ENCODE peak calls at places on chromosome 7, in ten cellular contexts. One of them, this sample, is unnamed. For H3K4me1, the result is how much of the 10 kb centered on the place peaks cover.

GRCh38 chr7:88306590-88307048 is at the start of gene STEAP4:
- DNase-seq in CD4-positive, CD25-positive, alpha-beta regulatory T cell: no peak
- DNase-seq in tibial artery: peak
- DNase-seq in CD8-positive, alpha-beta T cell: no peak
- DNase-seq in heart left ventricle: peak
- DNase-seq in suprapubic skin: peak
- DNase-seq in left lung: peak
- DNase-seq in A549: no peak
- DNase-seq in lower lobe of right lung: peak
- DNase-seq in mesendoderm: peak
- DNase-seq in this sample: peak

GRCh38 chr7:32616625-32617024 is 121.3 kb downstream of the AVL9 start:
- DNase-seq in CD4-positive, CD25-positive, alpha-beta regulatory T cell: no peak
- DNase-seq in tibial artery: peak
- DNase-seq in CD8-positive, alpha-beta T cell: no peak
- DNase-seq in heart left ventricle: peak
- DNase-seq in suprapubic skin: no peak
- DNase-seq in left lung: no peak
- DNase-seq in A549: peak
- DNase-seq in lower lobe of right lung: no peak
- DNase-seq in mesendoderm: peak
- DNase-seq in this sample: no peak

GRCh38 chr7:148772297-148773089 is 73.8 kb downstream of the CUL1 start:
- DNase-seq in CD4-positive, CD25-positive, alpha-beta regulatory T cell: no peak
- DNase-seq in tibial artery: no peak
- DNase-seq in CD8-positive, alpha-beta T cell: peak
- DNase-seq in heart left ventricle: no peak
- DNase-seq in suprapubic skin: no peak
- DNase-seq in left lung: no peak
- DNase-seq in A549: peak
- DNase-seq in lower lobe of right lung: no peak
- DNase-seq in mesendoderm: peak
- DNase-seq in this sample: no peak

GRCh38 chr7:41162612-41163011 is 540.3 kb downstream of the INHBA start:
- DNase-seq in CD4-positive, CD25-positive, alpha-beta regulatory T cell: no peak
- DNase-seq in tibial artery: no peak
- DNase-seq in CD8-positive, alpha-beta T cell: no peak
- DNase-seq in heart left ventricle: no peak
- DNase-seq in suprapubic skin: no peak
- DNase-seq in left lung: no peak
- DNase-seq in A549: no peak
- DNase-seq in lower lobe of right lung: no peak
- DNase-seq in mesendoderm: no peak
- DNase-seq in this sample: no peak

GRCh38 chr7:95092332-95092731 is 184.9 kb downstream of the PPP1R9A start:
- DNase-seq in CD4-positive, CD25-positive, alpha-beta regulatory T cell: no peak
- DNase-seq in tibial artery: no peak
- DNase-seq in CD8-positive, alpha-beta T cell: no peak
- DNase-seq in heart left ventricle: no peak
- DNase-seq in suprapubic skin: no peak
- DNase-seq in left lung: no peak
- DNase-seq in A549: no peak
- DNase-seq in lower lobe of right lung: no peak
- DNase-seq in mesendoderm: no peak
- DNase-seq in this sample: no peak

GRCh38 chr7:25868509-25868908 is 283.5 kb upstream of the NFE2L3 start:
- DNase-seq in CD4-positive, CD25-positive, alpha-beta regulatory T cell: no peak
- DNase-seq in tibial artery: no peak
- DNase-seq in CD8-positive, alpha-beta T cell: no peak
- DNase-seq in heart left ventricle: no peak
- DNase-seq in suprapubic skin: no peak
- DNase-seq in left lung: no peak
- DNase-seq in A549: no peak
- DNase-seq in lower lobe of right lung: no peak
- DNase-seq in mesendoderm: no peak
- DNase-seq in this sample: no peak

GRCh38 chr7:140003913-140004382 is 58.8 kb downstream of the PARP12 start:
- DNase-seq in CD4-positive, CD25-positive, alpha-beta regulatory T cell: no peak
- DNase-seq in tibial artery: no peak
- DNase-seq in CD8-positive, alpha-beta T cell: no peak
- DNase-seq in heart left ventricle: no peak
- DNase-seq in suprapubic skin: no peak
- DNase-seq in left lung: no peak
- DNase-seq in A549: peak
- DNase-seq in lower lobe of right lung: no peak
- DNase-seq in mesendoderm: peak
- DNase-seq in this sample: peak

GRCh38 chr7:26153823-26154783 is 2.1 kb downstream of the NFE2L3 start:
- DNase-seq in CD4-positive, CD25-positive, alpha-beta regulatory T cell: peak
- DNase-seq in tibial artery: peak
- DNase-seq in CD8-positive, alpha-beta T cell: no peak
- DNase-seq in heart left ventricle: peak
- DNase-seq in suprapubic skin: peak
- DNase-seq in left lung: no peak
- DNase-seq in A549: no peak
- DNase-seq in lower lobe of right lung: no peak
- DNase-seq in mesendoderm: peak
- DNase-seq in this sample: peak

GRCh38 chr7:107938448-107939250 is 47.7 kb downstream of the DLD start:
- DNase-seq in CD4-positive, CD25-positive, alpha-beta regulatory T cell: no peak
- DNase-seq in tibial artery: no peak
- DNase-seq in CD8-positive, alpha-beta T cell: no peak
- DNase-seq in heart left ventricle: peak
- DNase-seq in suprapubic skin: no peak
- DNase-seq in left lung: no peak
- DNase-seq in A549: no peak
- DNase-seq in lower lobe of right lung: no peak
- DNase-seq in mesendoderm: no peak
- DNase-seq in this sample: no peak

GRCh38 chr7:107940146-107940489 is 49.1 kb downstream of the DLD start:
- DNase-seq in CD4-positive, CD25-positive, alpha-beta regulatory T cell: no peak
- DNase-seq in tibial artery: no peak
- DNase-seq in CD8-positive, alpha-beta T cell: no peak
- DNase-seq in heart left ventricle: no peak
- DNase-seq in suprapubic skin: no peak
- DNase-seq in left lung: no peak
- DNase-seq in A549: no peak
- DNase-seq in lower lobe of right lung: no peak
- DNase-seq in mesendoderm: no peak
- DNase-seq in this sample: no peak

GRCh38 chr7:107937514-107937913 is 46.5 kb downstream of the DLD start:
- DNase-seq in CD4-positive, CD25-positive, alpha-beta regulatory T cell: no peak
- DNase-seq in tibial artery: no peak
- DNase-seq in CD8-positive, alpha-beta T cell: no peak
- DNase-seq in heart left ventricle: no peak
- DNase-seq in suprapubic skin: no peak
- DNase-seq in left lung: no peak
- DNase-seq in A549: no peak
- DNase-seq in lower lobe of right lung: no peak
- DNase-seq in mesendoderm: no peak
- DNase-seq in this sample: no peak

GRCh38 chr7:107940951-107941350 is 50.0 kb downstream of the DLD start:
- DNase-seq in CD4-positive, CD25-positive, alpha-beta regulatory T cell: no peak
- DNase-seq in tibial artery: no peak
- DNase-seq in CD8-positive, alpha-beta T cell: no peak
- DNase-seq in heart left ventricle: no peak
- DNase-seq in suprapubic skin: no peak
- DNase-seq in left lung: no peak
- DNase-seq in A549: no peak
- DNase-seq in lower lobe of right lung: no peak
- DNase-seq in mesendoderm: no peak
- DNase-seq in this sample: no peak

GRCh38 chr7:107939472-107940145 is 48.6 kb downstream of the DLD start:
- DNase-seq in CD4-positive, CD25-positive, alpha-beta regulatory T cell: no peak
- DNase-seq in tibial artery: peak
- DNase-seq in CD8-positive, alpha-beta T cell: no peak
- DNase-seq in heart left ventricle: peak
- DNase-seq in suprapubic skin: no peak
- DNase-seq in left lung: no peak
- DNase-seq in A549: no peak
- DNase-seq in lower lobe of right lung: peak
- DNase-seq in mesendoderm: no peak
- DNase-seq in this sample: no peak
- H3K4me1 ChIP-seq in CD4-positive, CD25-positive, alpha-beta regulatory T cell: under half
- H3K4me1 ChIP-seq in tibial artery: under half
- H3K4me1 ChIP-seq in CD8-positive, alpha-beta T cell: under half
- H3K4me1 ChIP-seq in heart left ventricle: half or more
- H3K4me1 ChIP-seq in suprapubic skin: under half
- H3K4me1 ChIP-seq in left lung: under half
- H3K4me1 ChIP-seq in A549: under half
- H3K4me1 ChIP-seq in lower lobe of right lung: under half
- H3K4me1 ChIP-seq in mesendoderm: under half
- H3K4me1 ChIP-seq in this sample: under half

GRCh38 chr7:28700084-28700483 is 258.0 kb downstream of the TRIL start:
- DNase-seq in CD4-positive, CD25-positive, alpha-beta regulatory T cell: no peak
- DNase-seq in tibial artery: no peak
- DNase-seq in CD8-positive, alpha-beta T cell: no peak
- DNase-seq in heart left ventricle: no peak
- DNase-seq in suprapubic skin: no peak
- DNase-seq in left lung: no peak
- DNase-seq in A549: no peak
- DNase-seq in lower lobe of right lung: no peak
- DNase-seq in mesendoderm: no peak
- DNase-seq in this sample: no peak
- H3K4me1 ChIP-seq in CD4-positive, CD25-positive, alpha-beta regulatory T cell: under half
- H3K4me1 ChIP-seq in tibial artery: under half
- H3K4me1 ChIP-seq in CD8-positive, alpha-beta T cell: under half
- H3K4me1 ChIP-seq in heart left ventricle: half or more
- H3K4me1 ChIP-seq in suprapubic skin: under half
- H3K4me1 ChIP-seq in left lung: under half
- H3K4me1 ChIP-seq in A549: under half
- H3K4me1 ChIP-seq in lower lobe of right lung: under half
- H3K4me1 ChIP-seq in mesendoderm: under half
- H3K4me1 ChIP-seq in this sample: under half

GRCh38 chr7:6385909-6386560 is 61.7 kb downstream of the DAGLB start:
- DNase-seq in CD4-positive, CD25-positive, alpha-beta regulatory T cell: no peak
- DNase-seq in tibial artery: no peak
- DNase-seq in CD8-positive, alpha-beta T cell: no peak
- DNase-seq in heart left ventricle: no peak
- DNase-seq in suprapubic skin: no peak
- DNase-seq in left lung: no peak
- DNase-seq in A549: no peak
- DNase-seq in lower lobe of right lung: no peak
- DNase-seq in mesendoderm: no peak
- DNase-seq in this sample: no peak
- H3K4me1 ChIP-seq in CD4-positive, CD25-positive, alpha-beta regulatory T cell: under half
- H3K4me1 ChIP-seq in tibial artery: under half
- H3K4me1 ChIP-seq in CD8-positive, alpha-beta T cell: under half
- H3K4me1 ChIP-seq in heart left ventricle: half or more
- H3K4me1 ChIP-seq in suprapubic skin: half or more
- H3K4me1 ChIP-seq in left lung: half or more
- H3K4me1 ChIP-seq in A549: half or more
- H3K4me1 ChIP-seq in lower lobe of right lung: half or more
- H3K4me1 ChIP-seq in mesendoderm: under half
- H3K4me1 ChIP-seq in this sample: half or more

DNA sequence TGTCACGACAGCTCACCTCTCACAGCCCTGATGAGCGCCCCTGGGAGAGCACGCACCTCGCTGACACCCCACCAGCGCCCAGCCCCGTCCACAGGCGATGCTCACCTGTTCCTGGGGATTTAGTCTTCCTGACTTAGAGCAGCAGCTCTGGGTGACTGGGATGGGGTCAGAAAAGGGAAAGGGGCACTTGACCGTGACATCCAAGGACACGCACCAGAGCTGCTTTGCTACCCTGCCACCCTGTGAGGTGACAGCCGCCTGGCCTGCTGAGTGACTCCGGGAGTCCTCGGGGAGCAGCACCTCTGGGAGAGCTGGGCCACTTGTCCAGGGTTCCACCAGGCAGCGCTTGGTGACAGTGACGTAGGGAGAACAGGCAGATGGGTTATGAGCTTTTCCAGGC is 148.2 kb downstream of the PRKAG2 start:
- DNase-seq in CD4-positive, CD25-positive, alpha-beta regulatory T cell: no peak
- DNase-seq in tibial artery: no peak
- DNase-seq in CD8-positive, alpha-beta T cell: no peak
- DNase-seq in heart left ventricle: peak
- DNase-seq in suprapubic skin: no peak
- DNase-seq in left lung: no peak
- DNase-seq in A549: no peak
- DNase-seq in lower lobe of right lung: no peak
- DNase-seq in mesendoderm: no peak
- DNase-seq in this sample: no peak
- H3K4me1 ChIP-seq in CD4-positive, CD25-positive, alpha-beta regulatory T cell: under half
- H3K4me1 ChIP-seq in tibial artery: under half
- H3K4me1 ChIP-seq in CD8-positive, alpha-beta T cell: under half
- H3K4me1 ChIP-seq in heart left ventricle: under half
- H3K4me1 ChIP-seq in suprapubic skin: under half
- H3K4me1 ChIP-seq in left lung: under half
- H3K4me1 ChIP-seq in A549: under half
- H3K4me1 ChIP-seq in lower lobe of right lung: under half
- H3K4me1 ChIP-seq in mesendoderm: under half
- H3K4me1 ChIP-seq in this sample: under half

GRCh38 chr7:81577642-81578349 is 192.1 kb downstream of the HGF start:
- DNase-seq in CD4-positive, CD25-positive, alpha-beta regulatory T cell: no peak
- DNase-seq in tibial artery: no peak
- DNase-seq in CD8-positive, alpha-beta T cell: no peak
- DNase-seq in heart left ventricle: no peak
- DNase-seq in suprapubic skin: no peak
- DNase-seq in left lung: no peak
- DNase-seq in A549: no peak
- DNase-seq in lower lobe of right lung: no peak
- DNase-seq in mesendoderm: no peak
- DNase-seq in this sample: no peak
- H3K4me1 ChIP-seq in CD4-positive, CD25-positive, alpha-beta regulatory T cell: under half
- H3K4me1 ChIP-seq in tibial artery: under half
- H3K4me1 ChIP-seq in CD8-positive, alpha-beta T cell: under half
- H3K4me1 ChIP-seq in heart left ventricle: under half
- H3K4me1 ChIP-seq in suprapubic skin: under half
- H3K4me1 ChIP-seq in left lung: under half
- H3K4me1 ChIP-seq in A549: under half
- H3K4me1 ChIP-seq in lower lobe of right lung: under half
- H3K4me1 ChIP-seq in mesendoderm: under half
- H3K4me1 ChIP-seq in this sample: under half